ENCODE peak calls at places on chromosomes 3 and 15, in five cellular contexts. One of them, this sample, is unnamed.

GRCh38 chr15:85754993-85755392 is 39.7 kb downstream of the KLHL25 start:
- DNase-seq in kidney: peak
- DNase-seq in AG04450: no peak
- DNase-seq in kidney epithelial cell: no peak
- DNase-seq in ovary: peak
- DNase-seq in this sample: no peak

GRCh38 chr15:40702077-40702476 is 7.1 kb downstream of the RAD51 start:
- DNase-seq in kidney: no peak
- DNase-seq in AG04450: no peak
- DNase-seq in kidney epithelial cell: no peak
- DNase-seq in ovary: no peak
- DNase-seq in this sample: no peak

GRCh38 chr3:31288641-31289100 is 244.1 kb upstream of the STT3B start:
- DNase-seq in kidney: peak
- DNase-seq in AG04450: peak
- DNase-seq in kidney epithelial cell: peak
- DNase-seq in ovary: peak
- DNase-seq in this sample: no peak

GRCh38 chr15:41160639-41161315 is 44.7 kb upstream of the INO80 start:
- DNase-seq in kidney: no peak
- DNase-seq in AG04450: no peak
- DNase-seq in kidney epithelial cell: no peak
- DNase-seq in ovary: no peak
- DNase-seq in this sample: no peak

GRCh38 chr3:44077267-44077666 is 164.4 kb upstream of the TOPAZ1 start:
- DNase-seq in kidney: no peak
- DNase-seq in AG04450: no peak
- DNase-seq in kidney epithelial cell: no peak
- DNase-seq in ovary: no peak
- DNase-seq in this sample: no peak

GRCh38 chr15:49876401-49877038 is 242.5 kb downstream of the ATP8B4 start:
- DNase-seq in kidney: no peak
- DNase-seq in AG04450: no peak
- DNase-seq in kidney epithelial cell: no peak
- DNase-seq in ovary: no peak
- DNase-seq in this sample: no peak

GRCh38 chr15:65215496-65215895 is 4.2 kb upstream of the CILP start:
- DNase-seq in kidney: no peak
- DNase-seq in AG04450: no peak
- DNase-seq in kidney epithelial cell: no peak
- DNase-seq in ovary: no peak
- DNase-seq in this sample: no peak

GRCh38 chr3:67461667-67462142 is 192.7 kb downstream of the SUCLG2 start:
- DNase-seq in kidney: no peak
- DNase-seq in AG04450: peak
- DNase-seq in kidney epithelial cell: no peak
- DNase-seq in ovary: no peak
- DNase-seq in this sample: no peak

GRCh38 chr3:139676634-139677197 is 1.1 kb downstream of the NMNAT3 start:
- DNase-seq in kidney: no peak
- DNase-seq in AG04450: no peak
- DNase-seq in kidney epithelial cell: no peak
- DNase-seq in ovary: no peak
- DNase-seq in this sample: no peak

GRCh38 chr15:74662064-74662860 is 33.6 kb downstream of the EDC3 start:
- DNase-seq in kidney: no peak
- DNase-seq in AG04450: no peak
- DNase-seq in kidney epithelial cell: no peak
- DNase-seq in ovary: no peak
- DNase-seq in this sample: no peak

GRCh38 chr15:33311312-33311971 is 675 bp downstream of the RYR3 start:
- DNase-seq in kidney: peak
- DNase-seq in AG04450: no peak
- DNase-seq in kidney epithelial cell: no peak
- DNase-seq in ovary: no peak
- DNase-seq in this sample: no peak

GRCh38 chr3:35968223-35968622 is 328.9 kb downstream of the ARPP21 start:
- DNase-seq in kidney: no peak
- DNase-seq in AG04450: no peak
- DNase-seq in kidney epithelial cell: no peak
- DNase-seq in ovary: no peak
- DNase-seq in this sample: no peak

GRCh38 chr3:13513051-13513912 is 33.2 kb downstream of the HDAC11 start:
- DNase-seq in kidney: peak
- DNase-seq in AG04450: no peak
- DNase-seq in kidney epithelial cell: no peak
- DNase-seq in ovary: no peak
- DNase-seq in this sample: no peak

GRCh38 chr3:58962040-58962651 is 87.7 kb downstream of the CFAP20DC start:
- DNase-seq in kidney: no peak
- DNase-seq in AG04450: no peak
- DNase-seq in kidney epithelial cell: no peak
- DNase-seq in ovary: no peak
- DNase-seq in this sample: no peak

GRCh38 chr3:45642731-45643152 is 46.5 kb upstream of the SACM1L start:
- DNase-seq in kidney: no peak
- DNase-seq in AG04450: no peak
- DNase-seq in kidney epithelial cell: no peak
- DNase-seq in ovary: no peak
- DNase-seq in this sample: no peak

GRCh38 chr3:184601576-184602405 is 40.2 kb downstream of the EPHB3 start:
- DNase-seq in kidney: no peak
- DNase-seq in AG04450: no peak
- DNase-seq in kidney epithelial cell: no peak
- DNase-seq in ovary: peak
- DNase-seq in this sample: no peak
- TF ChIP-seq CTCF in kidney: no peak
- TF ChIP-seq CTCF in AG04450: no peak
- TF ChIP-seq CTCF in kidney epithelial cell: no peak
- TF ChIP-seq CTCF in ovary: no peak
- TF ChIP-seq CTCF in this sample: no peak

GRCh38 chr3:167209011-167209410 is 171.1 kb downstream of the ZBBX start:
- DNase-seq in kidney: no peak
- DNase-seq in AG04450: no peak
- DNase-seq in kidney epithelial cell: no peak
- DNase-seq in ovary: no peak
- DNase-seq in this sample: no peak
- TF ChIP-seq CTCF in kidney: no peak
- TF ChIP-seq CTCF in AG04450: no peak
- TF ChIP-seq CTCF in kidney epithelial cell: no peak
- TF ChIP-seq CTCF in ovary: no peak
- TF ChIP-seq CTCF in this sample: peak

DNA sequence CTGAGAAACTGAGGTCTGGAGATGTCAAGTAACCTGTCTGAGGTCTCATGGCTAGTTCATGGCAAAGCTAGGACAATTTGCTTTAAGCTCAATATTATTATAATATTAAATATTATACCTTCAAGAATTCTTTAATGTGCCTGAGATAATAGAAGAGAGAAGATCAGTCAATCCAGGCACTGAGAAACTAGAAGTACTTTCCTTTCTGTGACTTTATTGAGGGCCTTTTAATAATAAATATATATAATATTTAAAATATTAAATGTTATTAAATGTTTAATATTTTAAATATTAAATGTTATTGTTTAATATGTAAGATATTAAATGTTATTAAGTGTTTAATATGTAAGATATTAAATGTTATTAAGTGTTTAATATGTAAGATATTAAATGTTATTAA is 144.3 kb upstream of the DNAJC19 start:
- DNase-seq in kidney: no peak
- DNase-seq in AG04450: no peak
- DNase-seq in kidney epithelial cell: no peak
- DNase-seq in ovary: no peak
- DNase-seq in this sample: no peak
- TF ChIP-seq CTCF in kidney: no peak
- TF ChIP-seq CTCF in AG04450: no peak
- TF ChIP-seq CTCF in kidney epithelial cell: no peak
- TF ChIP-seq CTCF in ovary: no peak
- TF ChIP-seq CTCF in this sample: no peak

GRCh38 chr15:52804526-52805081 is 14.5 kb upstream of the ONECUT1 start:
- DNase-seq in kidney: peak
- DNase-seq in AG04450: no peak
- DNase-seq in kidney epithelial cell: no peak
- DNase-seq in ovary: no peak
- DNase-seq in this sample: no peak

GRCh38 chr15:52806284-52806655 is 16.1 kb upstream of the ONECUT1 start:
- DNase-seq in kidney: no peak
- DNase-seq in AG04450: no peak
- DNase-seq in kidney epithelial cell: no peak
- DNase-seq in ovary: no peak
- DNase-seq in this sample: no peak

GRCh38 chr15:52808441-52808840 is 18.3 kb upstream of the ONECUT1 start:
- DNase-seq in kidney: no peak
- DNase-seq in AG04450: no peak
- DNase-seq in kidney epithelial cell: no peak
- DNase-seq in ovary: no peak
- DNase-seq in this sample: no peak

GRCh38 chr15:52803543-52804306 is 13.6 kb upstream of the ONECUT1 start:
- DNase-seq in kidney: no peak
- DNase-seq in AG04450: no peak
- DNase-seq in kidney epithelial cell: no peak
- DNase-seq in ovary: no peak
- DNase-seq in this sample: no peak

DNA sequence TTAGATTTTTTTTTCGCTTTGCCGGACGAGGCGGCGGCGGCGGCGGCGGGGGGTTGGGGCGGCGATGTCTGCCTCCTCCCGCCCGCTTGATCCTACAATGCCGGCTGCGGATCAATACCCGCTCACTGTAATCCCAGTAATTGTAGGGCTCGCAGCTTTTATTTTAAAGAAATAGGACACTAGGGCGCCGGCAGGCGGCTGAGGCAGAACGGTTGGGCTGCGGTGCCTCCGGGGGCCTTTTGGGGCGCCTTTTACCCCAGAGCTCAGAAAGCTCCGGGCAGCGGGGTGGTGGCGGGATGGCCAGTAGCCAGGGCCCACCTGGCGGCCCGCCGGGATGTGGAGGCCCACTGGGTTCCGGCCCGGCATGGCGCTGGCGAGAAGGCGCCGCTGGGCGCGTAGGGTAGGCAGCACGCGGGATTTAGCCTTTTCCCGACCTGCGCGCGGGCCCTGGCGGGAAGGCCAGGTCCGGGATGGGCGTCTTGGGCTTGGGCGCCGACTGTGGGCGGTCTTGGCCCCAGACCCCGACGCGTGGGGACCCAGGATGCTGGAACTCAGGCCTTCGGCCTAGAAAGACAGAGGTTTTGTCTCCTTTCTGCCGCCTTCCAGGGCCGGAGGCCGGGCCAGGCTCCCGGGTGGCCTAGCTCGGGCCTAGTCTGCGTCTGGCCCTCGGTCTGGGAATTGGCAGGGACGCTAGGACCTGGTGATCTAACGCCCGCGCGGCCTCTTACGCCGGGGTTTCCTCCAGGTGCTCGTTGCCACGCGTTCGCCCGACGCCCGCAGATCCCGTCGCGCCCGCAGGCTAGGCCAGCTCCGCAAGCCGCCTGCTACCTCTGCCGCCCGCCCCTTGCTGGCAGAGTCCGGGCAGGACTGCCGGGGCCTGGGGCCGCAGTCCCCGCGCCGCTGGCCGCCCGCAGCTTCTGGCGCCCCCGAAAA is 15.5 kb upstream of the ONECUT1 start:
- DNase-seq in kidney: peak
- DNase-seq in AG04450: no peak
- DNase-seq in kidney epithelial cell: no peak
- DNase-seq in ovary: no peak
- DNase-seq in this sample: no peak
- TF ChIP-seq CTCF in kidney: no peak
- TF ChIP-seq CTCF in AG04450: peak
- TF ChIP-seq CTCF in kidney epithelial cell: peak
- TF ChIP-seq CTCF in ovary: no peak
- TF ChIP-seq CTCF in this sample: no peak

GRCh38 chr3:71310595-71311319 is 272.8 kb downstream of the FOXP1 start:
- DNase-seq in kidney: no peak
- DNase-seq in AG04450: no peak
- DNase-seq in kidney epithelial cell: no peak
- DNase-seq in ovary: peak
- DNase-seq in this sample: no peak
- TF ChIP-seq CTCF in kidney: no peak
- TF ChIP-seq CTCF in AG04450: peak
- TF ChIP-seq CTCF in kidney epithelial cell: no peak
- TF ChIP-seq CTCF in ovary: no peak
- TF ChIP-seq CTCF in this sample: no peak

DNA sequence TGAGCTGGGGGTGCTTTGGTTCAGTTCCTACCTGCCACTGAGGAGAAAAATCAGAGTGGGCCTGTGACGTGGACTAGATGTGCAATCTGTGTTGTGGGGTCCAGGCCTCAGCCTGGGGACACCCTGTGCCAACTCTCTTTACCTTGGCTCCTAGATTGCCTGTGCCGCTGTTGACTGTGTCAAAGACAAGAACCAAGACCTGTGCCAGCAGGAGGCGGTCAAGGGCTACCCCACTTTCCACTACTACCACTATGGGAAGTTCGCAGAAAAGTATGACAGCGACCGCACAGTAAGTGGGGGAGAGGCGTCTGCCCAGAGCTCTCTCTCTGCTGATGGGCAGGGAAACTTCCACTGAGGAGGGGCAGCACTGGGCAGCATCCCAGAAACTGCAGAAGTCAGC is 40.6 kb upstream of the SEC22A start:
- DNase-seq in kidney: no peak
- DNase-seq in AG04450: no peak
- DNase-seq in kidney epithelial cell: no peak
- DNase-seq in ovary: no peak
- DNase-seq in this sample: no peak
- TF ChIP-seq CTCF in kidney: no peak
- TF ChIP-seq CTCF in AG04450: peak
- TF ChIP-seq CTCF in kidney epithelial cell: no peak
- TF ChIP-seq CTCF in ovary: no peak
- TF ChIP-seq CTCF in this sample: no peak

GRCh38 chr3:40456279-40456939 is 730 bp upstream of the RPL14 start:
- DNase-seq in kidney: no peak
- DNase-seq in AG04450: no peak
- DNase-seq in kidney epithelial cell: no peak
- DNase-seq in ovary: peak
- DNase-seq in this sample: no peak
- TF ChIP-seq CTCF in kidney: no peak
- TF ChIP-seq CTCF in AG04450: no peak
- TF ChIP-seq CTCF in kidney epithelial cell: no peak
- TF ChIP-seq CTCF in ovary: no peak
- TF ChIP-seq CTCF in this sample: no peak

GRCh38 chr3:24494616-24495333 is at the start of gene THRB:
- DNase-seq in kidney: peak
- DNase-seq in AG04450: no peak
- DNase-seq in kidney epithelial cell: no peak
- DNase-seq in ovary: peak
- DNase-seq in this sample: peak
- TF ChIP-seq CTCF in kidney: no peak
- TF ChIP-seq CTCF in AG04450: no peak
- TF ChIP-seq CTCF in kidney epithelial cell: no peak
- TF ChIP-seq CTCF in ovary: peak
- TF ChIP-seq CTCF in this sample: no peak

DNA sequence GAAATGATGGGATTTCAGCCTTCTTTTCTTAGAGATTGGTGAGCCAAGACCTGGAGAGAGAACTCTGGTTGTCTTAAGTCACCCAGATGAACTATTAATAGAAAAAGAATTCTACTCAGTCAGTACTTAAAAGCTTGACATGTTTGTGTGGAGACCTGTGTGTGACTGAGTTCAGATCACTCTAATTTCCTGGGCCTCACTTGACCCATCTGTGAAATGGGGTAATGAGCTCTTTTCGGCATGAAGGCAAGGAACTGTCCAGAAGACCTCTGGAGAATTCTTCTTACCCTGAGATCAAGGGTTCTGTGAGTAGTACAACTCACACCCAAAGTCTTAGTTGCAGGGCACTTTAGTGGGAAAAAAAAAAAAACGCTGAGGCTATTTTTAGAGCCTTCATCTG is 92.9 kb downstream of the LPP start:
- DNase-seq in kidney: no peak
- DNase-seq in AG04450: no peak
- DNase-seq in kidney epithelial cell: no peak
- DNase-seq in ovary: no peak
- DNase-seq in this sample: no peak
- TF ChIP-seq CTCF in kidney: no peak
- TF ChIP-seq CTCF in AG04450: no peak
- TF ChIP-seq CTCF in kidney epithelial cell: no peak
- TF ChIP-seq CTCF in ovary: no peak
- TF ChIP-seq CTCF in this sample: no peak